ENCODE peak calls at places on chromosome 6, in ten cellular contexts. E, W, S, J, L, I, H, K, G and M are unnamed samples.

GRCh38 chr6:8219352-8219943 is 117.1 kb upstream of the EEF1E1 start:
- DNase-seq in I (no peak), G (peak; percentile 64), E (no peak), L (peak; percentile 44), K (no peak), J (no peak), W (peak; percentile 56), H (peak; percentile 12), S (peak; percentile 78), M (peak; percentile 46)

GRCh38 chr6:131029661-131030297 is 33.3 kb downstream of the EPB41L2 start:
- DNase-seq in L (peak; percentile 51), H (no peak), I (no peak), S (no peak), K (no peak), E (no peak), J (no peak), W (no peak), G (peak; percentile 66), M (peak; percentile 64)

GRCh38 chr6:82033631-82034211 is 213.8 kb downstream of the IBTK start:
- DNase-seq in G (peak; percentile 69), E (no peak), S (no peak), H (no peak), I (no peak), J (no peak), L (no peak), K (no peak), W (no peak), M (no peak)

GRCh38 chr6:91562955-91563354 is 976.1 kb upstream of the MAP3K7 start:
- DNase-seq in E (no peak), K (no peak), H (no peak), I (no peak), G (no peak), S (no peak), W (no peak), J (no peak), L (no peak), M (no peak)

GRCh38 chr6:89944826-89945407 is 50.6 kb downstream of the GJA10 start:
- DNase-seq in S (peak; percentile 55), H (no peak), J (no peak), G (peak; percentile 51), K (no peak), I (no peak), W (peak; percentile 18), E (no peak), L (peak; percentile 34), M (no peak)

GRCh38 chr6:16437984-16438383 is 199.6 kb downstream of the GMPR start:
- DNase-seq in S (no peak), J (no peak), H (no peak), E (no peak), I (no peak), K (no peak), W (no peak), L (no peak), G (no peak), M (no peak)

GRCh38 chr6:15623282-15624116 is 39.3 kb downstream of the DTNBP1 start:
- DNase-seq in J (no peak), H (no peak), E (no peak), G (peak; percentile 47), W (peak; percentile 48), K (no peak), L (peak; percentile 13), S (peak; percentile 46), I (no peak), M (peak; percentile 38)

GRCh38 chr6:24197892-24198291 is 71.9 kb downstream of the NRSN1 start:
- DNase-seq in L (no peak), I (no peak), W (no peak), S (no peak), E (no peak), G (no peak), J (no peak), H (no peak), K (no peak), M (no peak)

GRCh38 chr6:168056892-168057527 is 22.0 kb downstream of the FRMD1 start:
- DNase-seq in L (no peak), J (no peak), S (no peak), I (no peak), H (no peak), E (no peak), G (no peak), K (no peak), W (no peak), M (no peak)

GRCh38 chr6:15143540-15143939 is 102.3 kb upstream of the JARID2 start:
- DNase-seq in K (no peak), I (no peak), G (no peak), J (no peak), H (no peak), L (no peak), E (no peak), W (no peak), S (no peak), M (no peak)

GRCh38 chr6:131084982-131085381 is 21.9 kb upstream of the EPB41L2 start:
- DNase-seq in S (no peak), E (no peak), W (no peak), L (no peak), G (no peak), J (no peak), I (no peak), H (no peak), K (no peak), M (no peak)

GRCh38 chr6:38012573-38012972 is 193.0 kb downstream of the ZFAND3 start:
- DNase-seq in E (no peak), J (no peak), L (peak; percentile 19), H (no peak), G (peak; percentile 55), S (peak; percentile 45), W (peak; percentile 57), I (peak; percentile 18), K (no peak), M (peak; percentile 60)

GRCh38 chr6:154919806-154920205 is 75.3 kb upstream of the TIAM2 start:
- DNase-seq in L (no peak), I (no peak), H (no peak), K (no peak), E (no peak), G (no peak), S (no peak), J (no peak), W (no peak), M (no peak)

GRCh38 chr6:133892444-133893323 is 3.8 kb downstream of the TCF21 start:
- DNase-seq in E (no peak), H (no peak), L (no peak), S (no peak), K (no peak), J (no peak), I (no peak), W (no peak), G (no peak), M (peak; percentile 70)

GRCh38 chr6:105196076-105196475 is 16.3 kb upstream of the POPDC3 start:
- DNase-seq in S (no peak), L (no peak), H (no peak), K (no peak), E (no peak), W (no peak), I (no peak), G (peak; percentile 62), J (no peak), M (peak; percentile 48)

GRCh38 chr6:12137480-12137879 is 125.4 kb downstream of the HIVEP1 start:
- DNase-seq in S (no peak), I (no peak), H (peak; percentile 59), K (no peak), G (peak; percentile 89), W (no peak), J (no peak), E (no peak), L (peak; percentile 79), M (peak; percentile 60)

GRCh38 chr6:87139236-87139635 is 16.1 kb upstream of the ZNF292 start:
- DNase-seq in J (peak; percentile 40), W (peak; percentile 71), K (no peak), I (no peak), G (peak; percentile 68), E (no peak), L (peak; percentile 50), S (peak; percentile 74), H (no peak), M (peak; percentile 47)